ENCODE peak calls at places on chromosome X, in five cellular contexts. I is heart right ventricle, P is astrocyte of the spinal cord, D is GM12865, H is fibroblast of lung. U is an unnamed sample.

GRCh38 chrX:155028192-155028591 is 1.5 kb downstream of the FUNDC2 start:
- DNase-seq in I (no peak), H (no peak), P (no peak), D (peak; percentile 40), U (no peak)

GRCh38 chrX:3939967-3940610 is 226.6 kb upstream of the PRKX start:
- DNase-seq in I (no peak), P (peak; percentile 26), D (peak; percentile 14), H (peak; percentile 4), U (peak; percentile 29)

GRCh38 chrX:72180539-72180938 is 1.0 kb upstream of the PIN4 start:
- DNase-seq in P (no peak), H (no peak), I (no peak), D (no peak), U (no peak)

GRCh38 chrX:73270753-73271152 is 56.1 kb upstream of the NAP1L2 start:
- DNase-seq in I (no peak), D (no peak), H (no peak), P (no peak), U (no peak)

GRCh38 chrX:133648594-133648993 is 233.3 kb upstream of the GPC4 start:
- DNase-seq in I (no peak), P (no peak), D (no peak), H (no peak), U (no peak)

GRCh38 chrX:112536544-112536943 is 143.2 kb downstream of the LHFPL1 start:
- DNase-seq in H (no peak), D (no peak), I (no peak), P (no peak), U (no peak)

GRCh38 chrX:95718746-95719145 is 965.9 kb upstream of the DIAPH2 start:
- DNase-seq in H (no peak), P (no peak), D (no peak), I (no peak), U (no peak)

GRCh38 chrX:147763131-147763530 is 148.6 kb upstream of the FMR1 start:
- DNase-seq in I (no peak), D (no peak), P (no peak), H (no peak), U (no peak)

GRCh38 chrX:51569561-51569960 is 49.2 kb downstream of the CENPVL3 start:
- DNase-seq in I (no peak), D (no peak), P (no peak), H (no peak), U (no peak)

GRCh38 chrX:10756365-10756915 is 136.1 kb upstream of the MID1 start:
- DNase-seq in H (peak; percentile 79), D (no peak), I (no peak), P (peak; percentile 79), U (peak; percentile 88)

GRCh38 chrX:97846718-97847237 is 963.1 kb downstream of the RPA4 start:
- DNase-seq in I (no peak), D (no peak), P (no peak), H (no peak), U (no peak)

GRCh38 chrX:84187501-84188319 is at the start of gene RPS6KA6:
- DNase-seq in I (no peak), H (peak; percentile 18), D (no peak), P (peak; percentile 17), U (peak; percentile 15)

GRCh38 chrX:101208152-101208905 is 11.3 kb upstream of the DRP2 start:
- DNase-seq in H (no peak), I (no peak), P (peak; percentile 31), D (peak; percentile 60), U (peak; percentile 57)

GRCh38 chrX:357693-358471 is 28.8 kb downstream of the PPP2R3B start:
- DNase-seq in I (no peak), P (peak; percentile 29), D (no peak), H (no peak), U (peak; percentile 68)

GRCh38 chrX:1472975-1473374 is 20.3 kb upstream of the ASMTL start:
- DNase-seq in H (no peak), P (no peak), D (no peak), I (peak; percentile 1), U (no peak)

GRCh38 chrX:130296743-130297142 is 28.0 kb upstream of the ZNF280C start:
- DNase-seq in H (peak; percentile 63), D (no peak), P (peak; percentile 6), I (no peak), U (peak; percentile 6)

GRCh38 chrX:3504916-3505315 is 158.5 kb upstream of the MXRA5 start:
- DNase-seq in D (no peak), I (no peak), H (no peak), P (no peak), U (no peak)

GRCh38 chrX:103107836-103108235 is 14.9 kb upstream of the NXF3 start:
- DNase-seq in I (no peak), H (no peak), D (no peak), P (no peak), U (peak; percentile 51)

GRCh38 chrX:44071847-44072545 is 98.8 kb upstream of the NDP start:
- DNase-seq in P (peak; percentile 29), I (no peak), D (no peak), H (peak; percentile 76), U (peak; percentile 1)

GRCh38 chrX:84064814-84065213 is 123.2 kb downstream of the RPS6KA6 start:
- DNase-seq in H (no peak), D (no peak), P (no peak), I (no peak), U (no peak)

GRCh38 chrX:41442824-41443560 is 4.2 kb upstream of the NYX start:
- DNase-seq in I (no peak), P (no peak), D (peak; percentile 41), H (no peak), U (no peak)

GRCh38 chrX:137823257-137823656 is 257.3 kb downstream of the ZIC3 start:
- DNase-seq in I (no peak), D (no peak), P (no peak), H (no peak), U (no peak)

GRCh38 chrX:2401590-2402360 is 99.0 kb downstream of the DHRSX start:
- DNase-seq in P (peak; percentile 78), I (peak; percentile 19), D (no peak), H (peak; percentile 26), U (no peak)

GRCh38 chrX:71550578-71550977 is 17.7 kb downstream of the OGT start:
- DNase-seq in D (no peak), P (no peak), I (no peak), H (no peak), U (no peak)

GRCh38 chrX:41002021-41002420 is 83.2 kb upstream of the USP9X start:
- DNase-seq in P (no peak), D (no peak), I (no peak), H (peak; percentile 2), U (no peak)

GRCh38 chrX:18983711-18984380 is at the start of gene PHKA2:
- DNase-seq in P (no peak), H (peak; percentile 44), I (peak; percentile 51), D (no peak), U (peak; percentile 53)

GRCh38 chrX:3317191-3317718 is 29.2 kb downstream of the MXRA5 start:
- DNase-seq in I (no peak), H (no peak), D (no peak), P (no peak), U (no peak)

GRCh38 chrX:7190157-7190556 is 42.2 kb upstream of the PUDP start:
- DNase-seq in P (no peak), D (no peak), H (no peak), I (no peak), U (no peak)

GRCh38 chrX:102934624-102935023 is 2.4 kb upstream of the RAB40AL start:
- DNase-seq in I (no peak), H (peak; percentile 30), P (peak; percentile 15), D (peak; percentile 35), U (peak; percentile 45)

GRCh38 chrX:54063361-54063760 is 19.1 kb upstream of the PHF8 start:
- DNase-seq in D (no peak), P (no peak), I (no peak), H (no peak), U (no peak)

GRCh38 chrX:130060122-130061069 is 49.9 kb downstream of the ELF4 start:
- DNase-seq in P (peak; percentile 62), D (peak; percentile 82), H (peak; percentile 53), I (peak; percentile 69), U (peak; percentile 59)

GRCh38 chrX:13168276-13168675 is 123.9 kb upstream of the FAM9C start:
- DNase-seq in I (no peak), D (no peak), P (no peak), H (no peak), U (no peak)
- H3K4me3 ChIP-seq in I (no peak overlapping the region), D (no peak overlapping the region), P (no peak overlapping the region), H (no peak overlapping the region), U (no peak overlapping the region)

GRCh38 chrX:35890699-35891098 is 28.8 kb upstream of the CFAP47 start:
- DNase-seq in I (peak; percentile 18), H (peak; percentile 56), P (peak; percentile 28), D (peak; percentile 21), U (peak; percentile 33)
- TF ChIP-seq CTCF in I (peak; percentile 60), H (peak; percentile 55), P (peak; percentile 28), D (no peak), U (peak; percentile 31)

GRCh38 chrX:48736303-48736702 is 25.2 kb upstream of the GLOD5 start:
- DNase-seq in P (no peak), H (no peak), I (no peak), D (peak; percentile 2), U (no peak)

GRCh38 chrX:48741834-48742233 is 19.7 kb upstream of the GLOD5 start:
- DNase-seq in P (no peak), D (no peak), I (no peak), H (no peak), U (no peak)

GRCh38 chrX:48736878-48737212 is 24.7 kb upstream of the GLOD5 start:
- DNase-seq in P (no peak), D (no peak), H (no peak), I (no peak), U (no peak)

GRCh38 chrX:48737213-48737938 is 24.2 kb upstream of the GLOD5 start:
- DNase-seq in I (peak; percentile 93), P (peak; percentile 97), D (peak; percentile 98), H (peak; percentile 99), U (peak; percentile 98)

GRCh38 chrX:48737940-48738339 is 23.6 kb upstream of the GLOD5 start:
- DNase-seq in I (no peak), D (no peak), H (no peak), P (no peak), U (no peak)
- H3K4me3 ChIP-seq in I (peak overlapping the region; percentile 71), D (peak overlapping the region; percentile 80), H (peak overlapping the region; percentile 77), P (peak overlapping the region; percentile 54), U (peak overlapping the region; percentile 70)

GRCh38 chrX:38110231-38110630 is 103.9 kb downstream of the SYTL5 start:
- DNase-seq in I (no peak), D (no peak), H (no peak), P (peak; percentile 8), U (peak; percentile 66)
- TF ChIP-seq CTCF in I (no peak), D (no peak), H (no peak), P (no peak), U (no peak)

GRCh38 chrX:47623540-47624027 is 3.9 kb upstream of the SYN1 start:
- DNase-seq in D (no peak), P (peak; percentile 68), I (peak; percentile 56), H (peak; percentile 76), U (peak; percentile 82)
- H3K4me3 ChIP-seq in D (no peak overlapping the region), P (peak overlapping the region; percentile 22), I (peak overlapping the region; percentile 33), H (peak overlapping the region; percentile 26), U (peak overlapping the region; percentile 39)

DNA sequence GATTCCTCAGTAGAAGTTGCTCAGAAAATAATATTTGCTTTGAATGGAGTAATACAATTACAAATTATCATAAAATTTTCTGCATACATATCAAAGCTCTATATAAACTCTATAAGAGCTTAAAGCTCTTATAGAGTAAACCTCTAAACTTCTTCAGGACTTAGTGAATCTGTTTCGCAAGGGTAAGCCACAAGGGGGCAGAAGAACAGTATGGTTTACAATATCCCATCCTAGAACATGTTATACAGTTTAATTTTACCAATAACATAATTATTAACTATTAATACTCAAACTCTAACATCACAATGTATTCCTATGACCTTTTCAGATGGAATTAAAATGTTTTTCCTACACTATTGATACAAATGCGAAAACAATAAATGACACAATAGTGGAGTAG is 33.8 kb upstream of the SPANXN1 start:
- DNase-seq in D (peak; percentile 1), H (no peak), I (no peak), P (peak; percentile 3), U (no peak)
- TF ChIP-seq CTCF in D (no peak), H (no peak), I (no peak), P (peak; percentile 28), U (peak; percentile 0)

U was measured in fibroblast of pulmonary artery.